ENCODE peak calls at places on chromosomes 4 and X, in five cellular contexts. B is adrenal gland; D is mesenchymal stem cell; Q is effector memory CD4-positive, alpha-beta T cell; G is CD8-positive, alpha-beta memory T cell. U is an unnamed sample. For H3K4me1 and H3K36me3, the result is how much of the 10 kb centered on the place peaks cover.

GRCh38 chr4:25022198-25022597 is 8.5 kb downstream of the LGI2 start:
- DNase-seq in B (no peak), D (no peak), Q (no peak), G (no peak), U (no peak)

GRCh38 chrX:24956828-24957227 is 58.9 kb downstream of the ARX start:
- DNase-seq in B (no peak), D (no peak), Q (no peak), G (no peak), U (no peak)

GRCh38 chr4:181835348-181835747 is 407.9 kb upstream of the TENM3 start:
- DNase-seq in B (no peak), D (no peak), Q (no peak), G (no peak), U (no peak)

GRCh38 chr4:89489338-89489771 is 181.8 kb upstream of the GPRIN3 start:
- DNase-seq in B (no peak), D (no peak), Q (no peak), G (no peak), U (no peak)

GRCh38 chrX:108304210-108304609 is 134.0 kb downstream of the COL4A6 start:
- DNase-seq in B (no peak), D (peak), Q (no peak), G (no peak), U (no peak)

GRCh38 chr4:153494562-153494961 is 28.4 kb downstream of the TMEM131L start:
- DNase-seq in B (no peak), D (no peak), Q (no peak), G (no peak), U (no peak)

GRCh38 chr4:39613093-39613656 is 25.5 kb downstream of the SMIM14 start:
- DNase-seq in B (no peak), D (peak), Q (no peak), G (no peak), U (no peak)

GRCh38 chrX:23884427-23885024 is 23.2 kb downstream of the APOO start:
- DNase-seq in B (no peak), D (peak), Q (no peak), G (no peak), U (no peak)

GRCh38 chr4:98491862-98492554 is 166.4 kb downstream of the TSPAN5 start:
- DNase-seq in B (no peak), D (no peak), Q (no peak), G (no peak), U (no peak)

DNA sequence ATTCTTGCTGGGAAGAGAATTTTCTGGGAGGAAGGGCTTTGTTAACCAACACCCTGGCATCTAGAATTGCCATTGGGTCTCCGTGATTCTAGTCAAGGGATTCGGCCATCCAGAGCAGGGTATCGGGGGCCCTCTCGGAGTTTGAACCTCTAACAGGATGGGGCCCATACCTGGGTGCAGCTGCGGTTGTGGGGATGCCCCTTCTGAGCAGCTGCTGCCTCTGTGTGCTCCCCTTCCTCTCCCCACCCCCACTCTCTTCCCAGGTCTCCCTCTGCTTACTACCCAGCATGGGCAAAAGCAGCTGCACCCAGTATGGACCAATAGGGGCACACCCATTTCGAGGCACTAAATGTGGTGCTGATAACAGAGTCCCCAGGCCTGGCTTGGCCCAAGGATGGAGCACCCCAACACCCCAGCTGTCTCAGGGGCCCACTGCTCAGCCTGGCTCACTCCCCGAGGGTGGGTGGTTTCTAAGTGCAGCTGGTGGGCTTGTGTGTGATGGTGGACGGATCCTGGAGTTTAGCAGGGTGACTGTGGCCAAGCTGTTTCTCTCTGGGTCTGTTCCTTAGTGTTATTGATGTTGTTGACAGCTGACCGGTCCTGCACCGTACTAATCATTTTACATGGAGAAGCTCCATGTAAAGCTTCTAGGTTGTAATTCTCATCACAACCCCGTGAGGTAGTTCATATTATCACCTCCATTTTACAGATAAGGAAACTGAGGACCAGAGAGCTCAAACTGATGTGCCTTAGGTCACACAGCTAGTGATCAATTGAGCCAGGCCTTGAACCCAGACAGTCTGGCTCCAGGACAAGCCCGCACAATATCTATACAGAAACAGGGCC is 13.2 kb upstream of the KIAA0232 start:
- DNase-seq in B (no peak), D (no peak), Q (no peak), G (peak), U (no peak)
- H3K4me1 ChIP-seq in B (under half), D (under half), Q (under half), G (under half), U (under half)

GRCh38 chr4:6326312-6327060 is 56.8 kb downstream of the WFS1 start:
- DNase-seq in B (no peak), D (no peak), Q (no peak), G (no peak), U (no peak)
- H3K36me3 ChIP-seq in B (under half), D (under half), Q (under half), G (under half), U (under half)

DNA sequence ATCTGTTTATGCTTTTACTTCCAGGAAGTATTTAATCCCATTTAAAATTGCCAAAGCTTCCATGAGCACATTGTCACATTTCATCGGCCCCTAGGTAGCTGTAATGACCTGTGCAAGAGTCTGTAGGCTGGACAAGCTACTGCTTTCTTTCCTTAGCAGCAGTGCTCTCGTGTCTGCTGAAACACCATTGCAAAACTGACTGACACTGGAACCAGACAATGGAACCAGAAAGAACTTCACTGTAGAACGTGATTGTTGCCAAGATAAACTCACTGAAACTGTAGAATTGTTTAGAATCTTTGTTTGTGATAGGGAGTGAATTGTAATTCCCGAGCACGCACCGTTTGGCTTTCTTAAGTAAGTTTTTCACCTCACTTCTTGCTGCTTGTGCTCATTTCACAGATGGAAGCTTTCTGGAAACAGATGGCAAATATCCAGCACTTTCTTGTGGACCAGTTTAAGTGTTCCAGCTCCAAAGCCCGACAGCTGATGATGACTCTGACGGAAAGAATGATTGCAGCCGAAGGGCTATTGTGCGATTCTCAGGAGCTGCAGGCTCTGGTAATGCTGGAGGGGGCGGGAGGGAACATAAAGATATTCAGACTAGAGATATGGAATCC is 36.9 kb downstream of the EVC start:
- DNase-seq in B (no peak), D (peak), Q (no peak), G (no peak), U (no peak)
- H3K4me1 ChIP-seq in B (under half), D (under half), Q (under half), G (under half), U (under half)

GRCh38 chr4:70829015-70829414 is 10.7 kb downstream of the GRSF1 start:
- DNase-seq in B (no peak), D (no peak), Q (no peak), G (no peak), U (no peak)
- H3K36me3 ChIP-seq in B (half or more), D (under half), Q (half or more), G (under half), U (under half)

GRCh38 chr4:151202851-151203455 is 74.0 kb upstream of the PRSS48 start:
- DNase-seq in B (no peak), D (no peak), Q (no peak), G (no peak), U (no peak)
- H3K4me1 ChIP-seq in B (under half), D (under half), Q (under half), G (under half), U (under half)

GRCh38 chrX:57985951-57986350 is 75.7 kb upstream of the ZXDA start:
- DNase-seq in B (no peak), D (no peak), Q (no peak), G (no peak), U (no peak)

DNA sequence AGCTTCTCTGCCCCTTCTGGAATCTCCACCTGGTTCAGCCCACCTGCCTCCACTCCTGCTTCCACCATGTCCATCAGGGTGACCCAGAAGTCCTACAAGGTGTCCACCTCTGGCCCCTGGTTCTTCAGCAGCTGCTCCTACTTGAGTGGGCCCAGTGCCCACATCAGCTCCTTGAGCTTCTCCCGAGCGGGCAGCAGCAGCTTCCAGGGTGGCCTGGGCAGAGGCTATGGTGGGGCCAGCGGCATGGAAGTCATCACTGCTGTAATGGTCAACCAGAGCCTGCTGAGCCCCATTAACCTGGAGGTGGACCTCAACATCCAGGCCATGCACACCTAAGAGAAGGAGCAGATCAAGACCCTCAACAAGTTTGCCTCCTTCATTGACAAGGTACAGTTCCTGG is 74.4 kb upstream of the ZXDA start:
- DNase-seq in B (no peak), D (no peak), Q (no peak), G (no peak), U (no peak)
- H3K36me3 ChIP-seq in B (under half), D (under half), Q (under half), G (under half), U (under half)

U was measured in ovary.